ENCODE peak calls at places on chromosomes 1 and 21, in nine cellular contexts. E is NCI-H2081; Z is effector memory CD8-positive, alpha-beta T cell; V is NCI-H1092 treated with DMSO at 0.1 percent for 48 hours; K is anterior cingulate cortex; W is HCT116; X is tibial nerve; P is stimulated activated CD4-positive, alpha-beta T cell treated with anti-CD3 and anti-CD28 coated beads, Interleukin-4, amount 100 ng/mL, for 24 hours; F is EL. S is an unnamed sample.

GRCh38 chr1:21605964-21606705 is 63.0 kb downstream of the RAP1GAP start:
- DNase-seq in E (no peak), Z (no peak), V (no peak), K (no peak), W (no peak), X (no peak), P (no peak), F (no peak), S (no peak)

GRCh38 chr1:23545851-23546250 is 13.4 kb downstream of the ID3 start:
- DNase-seq in E (no peak), Z (no peak), V (no peak), K (no peak), W (no peak), X (no peak), P (no peak), F (no peak), S (no peak)

GRCh38 chr1:29698033-29698432 is 461.7 kb downstream of the PTPRU start:
- DNase-seq in E (no peak), Z (no peak), V (no peak), K (no peak), W (peak), X (no peak), P (no peak), F (peak), S (peak)

GRCh38 chr1:30572192-30572591 is 151.2 kb downstream of the MATN1 start:
- DNase-seq in E (no peak), Z (no peak), V (no peak), K (no peak), W (no peak), X (no peak), P (no peak), F (peak), S (no peak)

GRCh38 chr1:7046891-7047290 is 261.6 kb downstream of the CAMTA1 start:
- DNase-seq in E (no peak), Z (no peak), V (no peak), K (no peak), W (no peak), X (no peak), P (no peak), F (peak), S (no peak)

GRCh38 chr1:67191668-67192520 is 25.6 kb downstream of the IL23R start:
- DNase-seq in E (no peak), Z (no peak), V (no peak), K (no peak), W (no peak), X (no peak), P (no peak), F (no peak), S (no peak)

GRCh38 chr21:29293495-29293894 is 5.2 kb upstream of the BACH1 start:
- DNase-seq in E (no peak), Z (no peak), V (no peak), K (no peak), W (no peak), X (no peak), P (no peak), F (no peak), S (no peak)

GRCh38 chr21:44845418-44846200 is 27.7 kb upstream of the SUMO3 start:
- DNase-seq in E (no peak), Z (peak), V (peak), K (no peak), W (no peak), X (peak), P (peak), F (peak), S (peak)

GRCh38 chr1:55071477-55071876 is 32.1 kb downstream of the PCSK9 start:
- DNase-seq in E (peak), Z (no peak), V (peak), K (no peak), W (no peak), X (no peak), P (no peak), F (peak), S (peak)

GRCh38 chr1:240794061-240794843 is 182.3 kb upstream of the GREM2 start:
- DNase-seq in E (no peak), Z (no peak), V (no peak), K (no peak), W (no peak), X (no peak), P (no peak), F (no peak), S (no peak)

GRCh38 chr1:145858238-145858936 is 494 bp downstream of the PIAS3 start:
- DNase-seq in E (no peak), Z (peak), V (no peak), K (peak), W (no peak), X (peak), P (peak), F (peak), S (peak)

GRCh38 chr1:26278835-26279597 is 870 bp upstream of the SH3BGRL3 start:
- DNase-seq in E (no peak), Z (no peak), V (no peak), K (no peak), W (no peak), X (peak), P (peak), F (peak), S (peak)

GRCh38 chr1:221824025-221824424 is 82.1 kb upstream of the DUSP10 start:
- DNase-seq in E (no peak), Z (no peak), V (no peak), K (no peak), W (no peak), X (no peak), P (no peak), F (peak), S (no peak)

GRCh38 chr1:119752592-119752991 is 16.1 kb downstream of the HMGCS2 start:
- DNase-seq in E (no peak), Z (no peak), V (no peak), K (no peak), W (no peak), X (no peak), P (no peak), F (no peak), S (no peak)

GRCh38 chr21:27759091-27759659 is 792.3 kb upstream of the ADAMTS5 start:
- DNase-seq in E (no peak), Z (no peak), V (no peak), K (no peak), W (no peak), X (no peak), P (no peak), F (peak), S (peak)

GRCh38 chr1:46535063-46535462 is 16.4 kb downstream of the KNCN start:
- DNase-seq in E (no peak), Z (no peak), V (peak), K (no peak), W (peak), X (no peak), P (peak), F (peak), S (no peak)

GRCh38 chr1:16244650-16245285 is 7.8 kb upstream of the CPLANE2 start:
- DNase-seq in E (no peak), Z (no peak), V (no peak), K (no peak), W (no peak), X (no peak), P (no peak), F (no peak), S (no peak)

GRCh38 chr1:203278885-203279406 is 26.4 kb upstream of the BTG2 start:
- DNase-seq in E (no peak), Z (no peak), V (no peak), K (no peak), W (no peak), X (no peak), P (no peak), F (peak), S (no peak)

GRCh38 chr1:81803423-81804103 is 2.8 kb downstream of the ADGRL2 start:
- DNase-seq in E (no peak), Z (no peak), V (no peak), K (no peak), W (no peak), X (peak), P (no peak), F (peak), S (peak)

GRCh38 chr1:205263580-205264190 is 35.9 kb downstream of the TMCC2 start:
- DNase-seq in E (no peak), Z (no peak), V (no peak), K (no peak), W (no peak), X (no peak), P (no peak), F (peak), S (no peak)

GRCh38 chr1:211688421-211688820 is 13.0 kb upstream of the NEK2 start:
- DNase-seq in E (no peak), Z (no peak), V (no peak), K (no peak), W (no peak), X (no peak), P (no peak), F (no peak), S (no peak)

GRCh38 chr21:25994758-25995163 is 175.8 kb downstream of the APP start:
- DNase-seq in E (no peak), Z (no peak), V (no peak), K (no peak), W (no peak), X (no peak), P (no peak), F (no peak), S (no peak)

GRCh38 chr1:70103770-70104169 is 101.6 kb downstream of the LRRC40 start:
- DNase-seq in E (no peak), Z (no peak), V (no peak), K (no peak), W (no peak), X (no peak), P (no peak), F (no peak), S (no peak)

GRCh38 chr1:85607126-85607912 is 26.8 kb downstream of the CCN1 start:
- DNase-seq in E (no peak), Z (no peak), V (no peak), K (no peak), W (peak), X (no peak), P (no peak), F (peak), S (peak)

S was measured in neural progenitor cell.